ENCODE peak calls at places on chromosomes 11 and 22, in six cellular contexts. C, T, G, L, A and I are unnamed samples.

GRCh38 chr11:34157163-34157562 is 51.7 kb downstream of the NAT10 start:
- DNase-seq in L (no peak), T (no peak), A (no peak), G (no peak), C (no peak), I (no peak)

GRCh38 chr11:2837096-2837601 is 48.4 kb downstream of the CDKN1C start:
- DNase-seq in T (peak), A (no peak), G (no peak), C (peak), L (peak), I (no peak)

GRCh38 chr11:59417023-59417422 is 9.2 kb downstream of the OR5A2 start:
- DNase-seq in L (no peak), C (no peak), T (no peak), A (no peak), G (no peak), I (no peak)

GRCh38 chr11:128146926-128147605 is 440.3 kb downstream of the ETS1 start:
- DNase-seq in G (no peak), T (no peak), A (no peak), L (no peak), C (no peak), I (no peak)

GRCh38 chr11:65502274-65502851 is 3.5 kb downstream of the MALAT1 start:
- DNase-seq in A (peak), T (no peak), G (no peak), L (no peak), C (no peak), I (no peak)

GRCh38 chr11:128779036-128779435 is 85.2 kb downstream of the FLI1 start:
- DNase-seq in A (peak), L (no peak), C (no peak), G (peak), T (no peak), I (no peak)

GRCh38 chr22:21982338-21982965 is at the start of gene TOP3B:
- DNase-seq in C (peak), T (peak), L (peak), G (no peak), A (peak), I (peak)

GRCh38 chr11:120062561-120062930 is 75.4 kb downstream of the TRIM29 start:
- DNase-seq in A (no peak), G (no peak), C (no peak), L (no peak), T (no peak), I (no peak)

GRCh38 chr11:60871378-60872061 is 4.2 kb downstream of the ZP1 start:
- DNase-seq in A (peak), G (no peak), L (peak), T (no peak), C (peak), I (no peak)

GRCh38 chr22:38353142-38353629 is 36.0 kb upstream of the CSNK1E start:
- DNase-seq in A (peak), C (peak), G (no peak), T (peak), L (peak), I (no peak)

GRCh38 chr11:129346916-129347315 is 28.7 kb upstream of the BARX2 start:
- DNase-seq in T (no peak), L (no peak), C (no peak), G (no peak), A (no peak), I (no peak)

GRCh38 chr11:119493712-119494111 is 70.7 kb upstream of the THY1 start:
- DNase-seq in C (no peak), A (no peak), L (no peak), T (peak), G (no peak), I (no peak)

GRCh38 chr22:50469377-50470305 is 5.2 kb downstream of the SBF1 start:
- DNase-seq in G (no peak), C (peak), A (peak), L (no peak), T (peak), I (peak)

GRCh38 chr11:93059074-93059957 is 89.9 kb downstream of the MTNR1B start:
- DNase-seq in A (peak), L (no peak), T (no peak), C (no peak), G (no peak), I (peak)

GRCh38 chr11:89405629-89406028 is 85.5 kb downstream of the NOX4 start:
- DNase-seq in L (no peak), G (no peak), C (no peak), A (peak), T (no peak), I (no peak)

GRCh38 chr11:72012897-72013721 is 14.4 kb downstream of the IL18BP start:
- DNase-seq in G (no peak), T (no peak), C (peak), A (peak), L (peak), I (no peak)

GRCh38 chr11:13259374-13259773 is 18.2 kb upstream of the BMAL1 start:
- DNase-seq in A (no peak), C (no peak), T (no peak), G (no peak), L (no peak), I (no peak)

GRCh38 chr11:34682822-34683221 is 61.9 kb downstream of the EHF start:
- DNase-seq in C (no peak), A (no peak), G (no peak), L (no peak), T (no peak), I (no peak)

GRCh38 chr11:134592391-134592990 is 180.4 kb upstream of the B3GAT1 start:
- DNase-seq in G (no peak), T (peak), L (no peak), C (peak), A (no peak), I (no peak)

GRCh38 chr11:14373941-14374646 is 15.1 kb upstream of the RRAS2 start:
- DNase-seq in L (peak), C (no peak), T (no peak), G (no peak), A (peak), I (no peak)

GRCh38 chr22:39013923-39014722 is at the start of gene APOBEC3C:
- DNase-seq in L (peak), C (peak), A (peak), T (peak), G (peak), I (peak)

GRCh38 chr11:96155627-96156378 is 187.2 kb downstream of the MAML2 start:
- DNase-seq in A (peak), L (peak), C (peak), G (peak), T (peak), I (no peak)

DNA sequence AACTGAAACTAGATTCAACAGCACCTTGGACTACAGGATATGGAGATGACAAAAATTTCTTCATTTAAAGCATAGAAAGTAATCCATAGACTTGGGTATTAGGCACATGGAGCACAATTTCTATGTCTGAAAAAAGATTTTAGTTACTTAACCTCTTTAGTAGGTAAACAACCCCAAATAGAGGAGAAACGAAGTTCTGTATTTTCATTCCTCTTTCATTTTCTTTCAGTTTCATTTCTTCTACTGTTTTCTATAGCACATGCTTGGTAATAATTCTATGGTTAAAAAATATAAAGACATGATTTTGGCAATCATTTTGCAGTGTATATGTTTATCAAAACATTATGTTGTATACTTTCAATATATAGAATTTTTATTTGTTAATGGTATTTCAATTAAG is 99.5 kb downstream of the CASP12 start:
- DNase-seq in C (no peak), L (no peak), T (no peak), G (no peak), A (peak), I (no peak)
- H3K4me3 ChIP-seq in C (peak), L (no peak), T (no peak), G (no peak), A (no peak), I (no peak)

DNA sequence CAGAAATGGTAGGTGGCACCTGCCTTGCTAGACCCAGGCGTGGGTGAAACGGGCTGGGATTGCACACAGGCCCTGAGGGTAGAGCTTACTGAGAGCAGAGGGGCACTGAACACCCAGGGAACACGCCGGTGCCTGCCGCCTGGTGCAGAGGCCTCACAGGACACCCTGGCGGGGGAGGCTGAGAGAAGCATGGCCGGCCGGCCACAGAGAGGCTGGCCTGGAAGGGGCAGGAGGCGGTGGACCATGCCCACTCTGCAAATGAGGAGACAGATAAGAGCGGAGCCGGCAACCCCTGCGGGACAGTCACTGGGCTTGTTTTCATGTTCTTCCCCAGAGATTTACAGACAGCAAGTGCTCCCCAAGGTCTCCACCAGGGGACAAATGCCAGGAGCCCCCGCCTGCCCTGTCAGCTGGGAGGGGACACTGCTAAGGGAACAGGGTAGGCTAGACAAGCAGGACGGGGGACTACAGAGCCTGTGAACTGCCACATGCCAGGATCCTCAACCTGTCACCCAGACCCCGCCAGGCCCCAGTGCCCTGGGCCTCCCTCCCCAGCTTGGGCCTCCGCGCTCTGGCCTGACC is 38.5 kb upstream of the TCF20 start:
- DNase-seq in L (no peak), G (no peak), C (no peak), A (no peak), T (no peak), I (no peak)
- TF ChIP-seq CTCF in L (no peak), G (no peak), C (no peak), A (no peak), T (no peak), I (no peak)

DNA sequence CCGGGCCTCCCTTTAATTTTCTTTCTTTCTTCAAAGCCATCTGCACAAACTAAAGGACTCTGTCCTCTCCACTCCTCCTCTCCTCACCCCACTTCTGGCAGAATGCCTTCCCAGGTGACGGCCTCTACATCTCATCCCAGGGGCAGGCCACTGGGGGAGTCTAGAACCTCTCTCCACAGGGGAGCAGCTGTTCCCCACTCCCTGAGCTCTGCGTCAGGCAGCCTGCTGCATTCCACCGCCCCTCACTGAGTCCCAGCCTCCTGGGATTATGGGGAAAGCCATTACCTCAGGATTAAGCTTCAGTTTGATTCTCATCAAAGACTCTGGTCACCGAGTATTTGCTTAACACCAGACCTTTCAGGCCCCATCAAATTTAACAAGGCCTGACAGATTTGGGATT is 405.9 kb downstream of the NXPE2 start:
- DNase-seq in T (no peak), C (no peak), G (no peak), A (no peak), L (no peak), I (no peak)
- H3K4me3 ChIP-seq in T (no peak), C (no peak), G (no peak), A (no peak), L (no peak), I (no peak)

DNA sequence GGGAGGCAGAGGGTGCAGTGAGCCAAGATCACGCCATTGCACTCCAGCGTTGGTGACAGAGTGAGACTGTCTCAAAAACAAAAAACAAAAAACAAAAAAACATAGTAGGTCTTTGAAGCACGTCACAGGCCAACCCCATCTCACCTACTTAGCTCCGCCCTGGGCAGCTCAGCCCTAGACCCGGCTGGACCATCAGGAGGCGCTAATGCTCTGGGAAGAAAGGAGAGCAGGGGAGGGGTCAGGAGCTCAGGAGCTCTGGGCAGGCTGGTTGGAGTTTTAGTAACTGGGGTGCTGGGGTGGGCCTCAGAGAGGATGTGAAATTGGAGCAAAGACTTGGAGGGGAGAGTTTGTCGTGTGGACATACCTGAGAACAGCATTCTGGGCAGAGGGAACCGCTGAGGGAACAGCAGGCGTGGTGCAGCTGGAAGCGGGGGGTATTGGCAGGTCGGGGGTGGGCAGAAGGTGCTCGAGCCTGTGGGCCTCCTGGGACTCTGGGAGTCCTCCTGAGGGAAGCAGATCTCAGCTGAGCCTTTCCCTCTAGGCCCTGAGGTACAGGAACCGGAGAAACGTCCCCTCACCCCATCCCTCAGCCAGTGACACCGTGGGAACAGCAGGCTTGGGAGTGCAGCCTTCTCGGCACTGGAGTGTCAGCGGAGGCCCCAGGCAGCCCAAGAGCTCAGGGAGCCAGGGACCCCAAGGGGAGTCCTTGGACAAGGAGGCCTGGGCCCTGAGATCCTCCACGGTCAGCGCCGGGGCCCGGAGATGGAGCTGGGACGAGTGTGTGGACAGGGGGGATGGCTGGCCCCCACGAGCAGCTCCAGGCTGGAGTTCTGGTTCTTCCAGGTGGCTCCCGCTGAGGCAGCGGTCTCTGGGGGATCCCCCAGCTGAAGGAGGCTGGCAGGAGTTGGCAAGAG is 2.2 kb upstream of the RPS6KA4 start:
- DNase-seq in T (no peak), L (no peak), A (peak), G (no peak), C (no peak), I (no peak)
- TF ChIP-seq CTCF in T (no peak), L (no peak), A (peak), G (peak), C (peak), I (peak)

DNA sequence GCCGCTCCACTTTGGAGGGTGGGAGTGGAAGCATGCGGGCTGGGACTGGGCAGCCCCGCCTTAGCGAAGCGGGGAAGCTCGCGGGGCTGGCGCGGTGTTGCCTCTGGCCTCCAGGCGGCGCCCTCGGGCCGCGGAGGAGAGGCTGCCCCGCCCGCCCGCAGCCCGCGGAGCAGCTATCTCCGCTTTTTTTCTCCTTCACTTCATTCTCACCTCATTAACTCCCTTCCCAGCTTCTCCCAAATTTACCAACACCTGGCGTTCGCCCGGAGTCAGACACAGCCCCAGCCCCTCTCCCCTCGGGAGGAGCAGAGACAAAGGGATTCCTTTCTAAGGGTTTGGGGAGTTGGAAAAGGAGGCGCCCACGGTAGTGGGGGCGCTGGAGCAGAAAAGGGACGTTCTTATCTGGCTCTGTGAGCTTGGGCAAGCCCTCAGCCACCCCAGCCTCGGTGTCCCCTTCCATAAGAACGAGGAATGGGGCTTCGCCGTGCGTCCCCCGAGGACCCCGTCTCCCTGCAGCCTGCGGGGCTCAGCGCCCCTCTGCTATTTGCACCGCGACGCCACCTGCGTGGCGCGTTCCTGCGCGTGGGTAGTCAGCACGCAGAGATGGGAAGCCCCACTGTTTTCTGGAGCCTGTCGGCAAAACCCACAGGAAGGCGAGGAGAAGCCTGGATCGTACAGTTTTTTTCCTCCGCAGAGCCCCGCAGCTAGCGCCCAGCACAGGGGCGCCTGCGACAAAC is 1.5 kb upstream of the WNT11 start:
- DNase-seq in T (peak), C (peak), G (no peak), A (peak), L (peak), I (no peak)
- H3K4me3 ChIP-seq in T (peak), C (peak), G (peak), A (peak), L (peak), I (peak)

GRCh38 chr11:406796-407650 is 7.8 kb downstream of the SIGIRR start:
- DNase-seq in C (peak), T (peak), L (peak), G (no peak), A (peak), I (no peak)

GRCh38 chr11:405976-406795 is 8.6 kb downstream of the SIGIRR start:
- DNase-seq in T (no peak), L (peak), A (no peak), G (no peak), C (peak), I (no peak)

GRCh38 chr11:404551-405264 is 10.1 kb downstream of the SIGIRR start:
- DNase-seq in A (no peak), T (no peak), G (no peak), L (peak), C (peak), I (no peak)

GRCh38 chr11:403761-404431 is 9.9 kb downstream of the PKP3 start:
- DNase-seq in T (no peak), A (no peak), G (no peak), C (peak), L (peak), I (no peak)

DNA sequence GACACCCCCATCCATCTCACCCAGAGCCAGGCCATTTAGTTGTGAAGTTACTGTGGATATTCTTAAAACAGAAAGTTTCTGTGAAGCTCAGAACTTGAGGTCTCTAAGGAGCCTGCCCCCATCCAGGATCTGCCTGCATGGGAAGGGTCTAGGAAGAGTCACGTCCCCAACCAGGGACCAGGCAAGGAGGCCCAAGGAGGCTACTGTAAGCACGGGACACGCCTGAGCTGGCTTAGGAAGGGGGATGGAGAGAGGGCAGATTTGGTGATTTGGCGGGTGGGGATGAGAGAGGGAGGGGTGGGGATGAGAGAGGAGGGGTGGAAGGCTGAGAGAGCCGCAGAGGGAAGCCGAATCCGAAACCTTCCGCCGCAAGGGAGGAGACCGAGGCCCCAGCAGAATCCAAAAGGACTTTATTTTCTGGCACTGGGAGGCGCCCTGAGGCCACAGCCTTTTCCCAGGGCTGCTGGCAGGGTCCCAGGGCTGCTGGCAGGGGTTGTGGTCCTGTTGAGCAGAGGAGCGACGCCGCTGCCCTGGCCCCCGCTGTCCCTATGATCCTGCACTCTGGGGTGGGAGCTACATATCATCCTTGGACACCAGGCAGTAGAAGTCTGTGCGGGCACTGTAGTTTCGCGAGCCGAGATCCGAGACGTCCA is 9.3 kb downstream of the SIGIRR start:
- DNase-seq in G (no peak), T (no peak), C (peak), A (no peak), L (peak), I (no peak)
- TF ChIP-seq CTCF in G (no peak), T (no peak), C (no peak), A (no peak), L (no peak), I (no peak)

DNA sequence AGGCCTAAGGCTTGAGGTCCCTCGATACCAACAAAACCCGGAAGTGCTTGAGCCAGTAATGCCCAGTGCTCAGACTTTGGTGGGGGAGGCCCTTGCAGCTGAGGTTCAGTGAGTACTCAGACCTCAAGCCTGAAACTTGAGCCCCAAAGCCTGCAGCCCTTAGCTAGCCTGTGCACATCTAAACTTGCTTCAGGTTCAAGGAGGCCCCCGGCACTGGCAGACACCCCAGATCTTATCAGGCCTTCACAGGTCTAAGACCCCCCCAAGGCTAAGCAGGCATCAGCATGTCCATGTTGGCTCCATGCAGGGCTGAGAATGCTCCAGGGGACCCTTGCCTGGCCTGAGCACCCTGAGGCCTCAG is 993 bp upstream of the CASTOR1 start:
- DNase-seq in A (no peak), L (no peak), C (no peak), T (no peak), G (no peak), I (no peak)
- H3K4me3 ChIP-seq in A (no peak), L (peak), C (peak), T (no peak), G (no peak), I (no peak)